ENCODE peak calls at places on chromosomes 6 and 20, in seven cellular contexts. One of them, this sample, is unnamed.
A peak's percentile ranks its signal among the peaks of the same experiment; 100 is the strongest.

GRCh38 chr6:144581807-144582537 is 296.8 kb downstream of the UTRN start:
- DNase-seq in prostate gland: no peak
- DNase-seq in trophoblast cell: peak; percentile 36
- DNase-seq in HepG2: peak; percentile 35
- DNase-seq in mucosa of descending colon: no peak
- DNase-seq in Panc1: no peak
- DNase-seq in fibroblast of the aortic adventitia: peak; percentile 43
- DNase-seq in this sample: peak; percentile 35

GRCh38 chr20:34420146-34420545 is 57.1 kb downstream of the ITCH start:
- DNase-seq in prostate gland: no peak
- DNase-seq in trophoblast cell: no peak
- DNase-seq in Panc1: no peak
- DNase-seq in HepG2: no peak
- DNase-seq in mucosa of descending colon: no peak
- DNase-seq in fibroblast of the aortic adventitia: no peak
- DNase-seq in this sample: no peak

GRCh38 chr6:44603044-44603686 is 215.7 kb downstream of the CDC5L start:
- DNase-seq in HepG2: no peak
- DNase-seq in prostate gland: no peak
- DNase-seq in Panc1: no peak
- DNase-seq in fibroblast of the aortic adventitia: no peak
- DNase-seq in mucosa of descending colon: no peak
- DNase-seq in trophoblast cell: no peak
- DNase-seq in this sample: no peak

GRCh38 chr6:80541186-80541585 is 434.7 kb downstream of the BCKDHB start:
- DNase-seq in HepG2: no peak
- DNase-seq in Panc1: no peak
- DNase-seq in fibroblast of the aortic adventitia: peak; percentile 70
- DNase-seq in mucosa of descending colon: no peak
- DNase-seq in trophoblast cell: no peak
- DNase-seq in prostate gland: no peak
- DNase-seq in this sample: no peak

GRCh38 chr6:25100288-25100687 is 164.5 kb upstream of the RIPOR2 start:
- DNase-seq in Panc1: no peak
- DNase-seq in trophoblast cell: no peak
- DNase-seq in prostate gland: no peak
- DNase-seq in mucosa of descending colon: no peak
- DNase-seq in fibroblast of the aortic adventitia: no peak
- DNase-seq in HepG2: no peak
- DNase-seq in this sample: no peak

GRCh38 chr6:131197716-131198115 is 62.4 kb downstream of the AKAP7 start:
- DNase-seq in mucosa of descending colon: no peak
- DNase-seq in prostate gland: no peak
- DNase-seq in Panc1: no peak
- DNase-seq in trophoblast cell: no peak
- DNase-seq in HepG2: no peak
- DNase-seq in fibroblast of the aortic adventitia: no peak
- DNase-seq in this sample: peak; percentile 51

GRCh38 chr6:87152528-87152950 is 2.8 kb upstream of the ZNF292 start:
- DNase-seq in mucosa of descending colon: no peak
- DNase-seq in trophoblast cell: no peak
- DNase-seq in prostate gland: no peak
- DNase-seq in fibroblast of the aortic adventitia: peak; percentile 22
- DNase-seq in Panc1: no peak
- DNase-seq in HepG2: no peak
- DNase-seq in this sample: no peak

GRCh38 chr20:63484236-63484635 is 11.8 kb upstream of the KCNQ2 start:
- DNase-seq in HepG2: no peak
- DNase-seq in mucosa of descending colon: no peak
- DNase-seq in Panc1: no peak
- DNase-seq in prostate gland: no peak
- DNase-seq in trophoblast cell: no peak
- DNase-seq in fibroblast of the aortic adventitia: no peak
- DNase-seq in this sample: no peak

GRCh38 chr6:40634429-40634828 is 47.3 kb upstream of the LRFN2 start:
- DNase-seq in mucosa of descending colon: no peak
- DNase-seq in trophoblast cell: no peak
- DNase-seq in fibroblast of the aortic adventitia: no peak
- DNase-seq in Panc1: no peak
- DNase-seq in HepG2: no peak
- DNase-seq in prostate gland: no peak
- DNase-seq in this sample: no peak

GRCh38 chr20:50345712-50346371 is 155.2 kb downstream of the CEBPB start:
- DNase-seq in mucosa of descending colon: no peak
- DNase-seq in Panc1: no peak
- DNase-seq in fibroblast of the aortic adventitia: no peak
- DNase-seq in HepG2: no peak
- DNase-seq in trophoblast cell: no peak
- DNase-seq in prostate gland: no peak
- DNase-seq in this sample: no peak

GRCh38 chr6:121608270-121608669 is 172.8 kb downstream of the GJA1 start:
- DNase-seq in Panc1: peak; percentile 13
- DNase-seq in HepG2: no peak
- DNase-seq in fibroblast of the aortic adventitia: no peak
- DNase-seq in mucosa of descending colon: no peak
- DNase-seq in prostate gland: no peak
- DNase-seq in trophoblast cell: no peak
- DNase-seq in this sample: no peak

GRCh38 chr20:50191566-50192363 is 1.1 kb downstream of the CEBPB start:
- DNase-seq in fibroblast of the aortic adventitia: peak; percentile 44
- DNase-seq in Panc1: no peak
- DNase-seq in mucosa of descending colon: peak; percentile 76
- DNase-seq in prostate gland: peak; percentile 36
- DNase-seq in trophoblast cell: peak; percentile 59
- DNase-seq in HepG2: peak; percentile 42
- DNase-seq in this sample: peak; percentile 57

GRCh38 chr6:97195117-97195516 is 87.9 kb downstream of the MMS22L start:
- DNase-seq in trophoblast cell: no peak
- DNase-seq in HepG2: no peak
- DNase-seq in prostate gland: peak; percentile 8
- DNase-seq in fibroblast of the aortic adventitia: peak; percentile 54
- DNase-seq in Panc1: no peak
- DNase-seq in mucosa of descending colon: no peak
- DNase-seq in this sample: peak; percentile 33

GRCh38 chr20:15395457-15395856 is 1058.0 kb upstream of the FLRT3 start:
- DNase-seq in trophoblast cell: no peak
- DNase-seq in prostate gland: no peak
- DNase-seq in HepG2: no peak
- DNase-seq in Panc1: no peak
- DNase-seq in mucosa of descending colon: no peak
- DNase-seq in fibroblast of the aortic adventitia: no peak
- DNase-seq in this sample: no peak

GRCh38 chr6:17622144-17622543 is 22.0 kb downstream of the FAM8A1 start:
- DNase-seq in trophoblast cell: no peak
- DNase-seq in fibroblast of the aortic adventitia: no peak
- DNase-seq in Panc1: no peak
- DNase-seq in HepG2: no peak
- DNase-seq in mucosa of descending colon: no peak
- DNase-seq in prostate gland: no peak
- DNase-seq in this sample: no peak

DNA sequence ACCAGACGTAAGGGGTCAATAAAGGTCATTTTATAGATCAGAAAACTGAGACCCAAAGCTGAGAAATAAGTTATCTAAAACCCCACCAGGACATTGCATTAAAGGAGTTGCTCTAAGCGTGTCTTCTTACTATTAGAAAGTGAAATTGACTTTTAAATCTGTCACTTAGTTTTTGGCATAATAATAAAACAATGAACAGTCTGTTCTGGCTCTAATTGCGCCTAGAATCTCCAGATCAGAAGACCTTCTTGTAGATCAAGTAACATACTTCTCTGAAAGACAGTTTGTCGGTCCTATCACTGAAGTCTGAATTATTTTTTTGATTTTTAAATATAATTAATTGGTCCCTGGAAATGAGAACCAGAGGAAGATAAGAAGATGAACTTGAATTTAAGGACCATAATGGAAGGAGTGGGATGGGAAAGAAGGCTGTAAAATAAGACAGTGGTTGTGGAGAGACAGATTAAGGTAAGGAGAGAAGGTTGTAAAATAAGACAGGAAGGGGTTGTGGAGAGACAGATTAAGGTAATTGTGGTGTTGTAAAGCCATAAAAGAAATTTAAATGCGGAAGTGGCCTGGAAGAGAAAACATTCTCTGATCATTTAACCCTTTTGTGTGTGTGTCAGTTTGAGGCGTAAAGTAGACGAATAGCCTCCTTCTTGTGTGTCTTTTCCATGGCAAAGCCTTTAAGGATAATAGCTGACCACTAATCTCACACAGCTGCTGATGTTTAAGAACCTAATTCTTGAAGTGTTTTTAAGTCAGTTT is 20.0 kb downstream of the TOP1 start:
- DNase-seq in mucosa of descending colon: no peak
- DNase-seq in fibroblast of the aortic adventitia: no peak
- DNase-seq in prostate gland: no peak
- DNase-seq in Panc1: no peak
- DNase-seq in trophoblast cell: no peak
- DNase-seq in HepG2: no peak
- DNase-seq in this sample: peak; percentile 77
- H3K4me3 ChIP-seq in mucosa of descending colon: no peak overlapping the region
- H3K4me3 ChIP-seq in fibroblast of the aortic adventitia: peak overlapping the region; percentile 43
- H3K4me3 ChIP-seq in prostate gland: no peak overlapping the region
- H3K4me3 ChIP-seq in Panc1: no peak overlapping the region
- H3K4me3 ChIP-seq in trophoblast cell: no peak overlapping the region
- H3K4me3 ChIP-seq in HepG2: no peak overlapping the region
- H3K4me3 ChIP-seq in this sample: peak overlapping the region; percentile 36

GRCh38 chr20:59163641-59164530 is at the start of gene ZNF831:
- DNase-seq in Panc1: no peak
- DNase-seq in fibroblast of the aortic adventitia: no peak
- DNase-seq in HepG2: no peak
- DNase-seq in mucosa of descending colon: no peak
- DNase-seq in trophoblast cell: no peak
- DNase-seq in prostate gland: no peak
- DNase-seq in this sample: no peak

GRCh38 chr20:59161626-59162170 is 1.9 kb upstream of the ZNF831 start:
- DNase-seq in prostate gland: no peak
- DNase-seq in mucosa of descending colon: no peak
- DNase-seq in fibroblast of the aortic adventitia: no peak
- DNase-seq in Panc1: no peak
- DNase-seq in HepG2: no peak
- DNase-seq in trophoblast cell: peak; percentile 63
- DNase-seq in this sample: no peak

GRCh38 chr20:59165794-59166709 is 2.4 kb downstream of the ZNF831 start:
- DNase-seq in Panc1: no peak
- DNase-seq in trophoblast cell: no peak
- DNase-seq in prostate gland: no peak
- DNase-seq in fibroblast of the aortic adventitia: no peak
- DNase-seq in mucosa of descending colon: no peak
- DNase-seq in HepG2: no peak
- DNase-seq in this sample: peak; percentile 59

GRCh38 chr20:59164681-59165388 is 1.2 kb downstream of the ZNF831 start:
- DNase-seq in mucosa of descending colon: no peak
- DNase-seq in trophoblast cell: peak; percentile 69
- DNase-seq in prostate gland: no peak
- DNase-seq in Panc1: no peak
- DNase-seq in HepG2: no peak
- DNase-seq in fibroblast of the aortic adventitia: no peak
- DNase-seq in this sample: no peak

GRCh38 chr20:59165389-59165785 is 1.8 kb downstream of the ZNF831 start:
- DNase-seq in fibroblast of the aortic adventitia: no peak
- DNase-seq in trophoblast cell: no peak
- DNase-seq in prostate gland: no peak
- DNase-seq in HepG2: no peak
- DNase-seq in Panc1: no peak
- DNase-seq in mucosa of descending colon: no peak
- DNase-seq in this sample: peak; percentile 93
- H3K4me3 ChIP-seq in fibroblast of the aortic adventitia: no peak overlapping the region
- H3K4me3 ChIP-seq in trophoblast cell: no peak overlapping the region
- H3K4me3 ChIP-seq in prostate gland: no peak overlapping the region
- H3K4me3 ChIP-seq in HepG2: no peak overlapping the region
- H3K4me3 ChIP-seq in Panc1: no peak overlapping the region
- H3K4me3 ChIP-seq in mucosa of descending colon: no peak overlapping the region
- H3K4me3 ChIP-seq in this sample: no peak overlapping the region

DNA sequence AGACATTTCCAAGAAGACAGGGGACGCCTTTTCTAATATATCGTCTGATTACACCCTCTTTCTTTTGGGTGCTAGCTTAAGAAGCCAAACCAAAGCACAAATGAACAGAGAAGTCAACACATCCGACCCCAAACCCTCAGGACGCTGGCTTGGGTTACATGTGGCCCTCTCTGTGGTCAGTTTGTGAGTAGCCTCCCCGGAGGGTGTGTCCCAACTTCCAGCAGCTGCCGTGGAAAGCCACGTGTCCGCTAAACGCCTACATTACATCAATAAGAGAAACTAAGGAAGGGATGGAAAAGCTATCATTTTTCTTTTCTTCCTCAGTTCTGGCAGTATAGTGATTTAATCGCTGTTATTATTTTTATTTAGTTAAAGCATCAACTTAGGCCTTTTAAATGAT is 487 bp upstream of the BMP6 start:
- DNase-seq in fibroblast of the aortic adventitia: no peak
- DNase-seq in Panc1: no peak
- DNase-seq in trophoblast cell: no peak
- DNase-seq in prostate gland: no peak
- DNase-seq in mucosa of descending colon: no peak
- DNase-seq in HepG2: no peak
- DNase-seq in this sample: no peak
- H3K4me3 ChIP-seq in fibroblast of the aortic adventitia: peak overlapping the region; percentile 78
- H3K4me3 ChIP-seq in Panc1: peak overlapping the region; percentile 61
- H3K4me3 ChIP-seq in trophoblast cell: no peak overlapping the region
- H3K4me3 ChIP-seq in prostate gland: peak overlapping the region; percentile 34
- H3K4me3 ChIP-seq in mucosa of descending colon: no peak overlapping the region
- H3K4me3 ChIP-seq in HepG2: no peak overlapping the region
- H3K4me3 ChIP-seq in this sample: no peak overlapping the region

GRCh38 chr6:43090557-43090952 is 14.4 kb downstream of the PTK7 start:
- DNase-seq in HepG2: no peak
- DNase-seq in mucosa of descending colon: no peak
- DNase-seq in prostate gland: peak; percentile 79
- DNase-seq in fibroblast of the aortic adventitia: no peak
- DNase-seq in trophoblast cell: no peak
- DNase-seq in Panc1: no peak
- DNase-seq in this sample: no peak

GRCh38 chr6:43089874-43090556 is 13.9 kb downstream of the PTK7 start:
- DNase-seq in Panc1: no peak
- DNase-seq in trophoblast cell: no peak
- DNase-seq in fibroblast of the aortic adventitia: no peak
- DNase-seq in prostate gland: no peak
- DNase-seq in mucosa of descending colon: no peak
- DNase-seq in HepG2: peak; percentile 95
- DNase-seq in this sample: no peak

GRCh38 chr6:43088654-43089056 is 12.5 kb downstream of the PTK7 start:
- DNase-seq in fibroblast of the aortic adventitia: no peak
- DNase-seq in prostate gland: peak; percentile 56
- DNase-seq in mucosa of descending colon: no peak
- DNase-seq in HepG2: no peak
- DNase-seq in trophoblast cell: no peak
- DNase-seq in Panc1: no peak
- DNase-seq in this sample: no peak

GRCh38 chr6:43091020-43091419 is 14.9 kb downstream of the PTK7 start:
- DNase-seq in trophoblast cell: no peak
- DNase-seq in mucosa of descending colon: no peak
- DNase-seq in prostate gland: no peak
- DNase-seq in HepG2: no peak
- DNase-seq in Panc1: no peak
- DNase-seq in fibroblast of the aortic adventitia: no peak
- DNase-seq in this sample: no peak

DNA sequence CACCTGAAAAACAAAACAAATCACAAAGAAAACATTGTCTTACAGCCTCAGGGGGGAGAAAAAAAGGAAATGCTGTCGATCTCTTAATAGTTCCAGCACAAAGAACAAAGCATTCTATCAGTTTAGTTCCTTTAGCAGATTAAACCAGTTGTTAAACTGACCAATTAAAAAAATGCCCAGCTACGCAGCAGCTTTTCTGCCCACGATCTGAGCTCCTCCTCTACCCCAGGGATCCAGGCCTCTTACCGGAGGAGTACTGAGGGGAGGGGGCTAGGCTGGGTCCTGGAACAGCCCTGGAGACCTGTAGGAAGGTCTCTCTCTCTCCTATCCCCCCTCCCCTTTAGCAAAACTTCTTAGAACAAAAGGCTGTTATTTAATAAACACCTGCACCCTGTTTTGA is 13.4 kb downstream of the PTK7 start:
- DNase-seq in HepG2: no peak
- DNase-seq in trophoblast cell: no peak
- DNase-seq in fibroblast of the aortic adventitia: no peak
- DNase-seq in prostate gland: no peak
- DNase-seq in Panc1: no peak
- DNase-seq in mucosa of descending colon: no peak
- DNase-seq in this sample: no peak
- H3K4me3 ChIP-seq in HepG2: peak overlapping the region; percentile 74
- H3K4me3 ChIP-seq in trophoblast cell: no peak overlapping the region
- H3K4me3 ChIP-seq in fibroblast of the aortic adventitia: no peak overlapping the region
- H3K4me3 ChIP-seq in prostate gland: no peak overlapping the region
- H3K4me3 ChIP-seq in Panc1: peak overlapping the region; percentile 2
- H3K4me3 ChIP-seq in mucosa of descending colon: no peak overlapping the region
- H3K4me3 ChIP-seq in this sample: no peak overlapping the region

This sample was measured in small intestine.